ENCODE peak calls at places on chromosomes 4 and X, in four cellular contexts. E, A, H and C are unnamed samples.

GRCh38 chr4:149031399-149031798 is 589.2 kb upstream of the NR3C2 start:
- DNase-seq in E (no peak), A (no peak), H (no peak), C (no peak)

GRCh38 chr4:1216869-1217294 is 32.0 kb downstream of the CTBP1 start:
- DNase-seq in E (peak; percentile 65), A (peak; percentile 41), H (peak; percentile 60), C (no peak)

GRCh38 chr4:181078236-181078635 is 1165.0 kb upstream of the TENM3 start:
- DNase-seq in E (no peak), A (no peak), H (no peak), C (no peak)

GRCh38 chrX:119004920-119005524 is 30.6 kb downstream of the LONRF3 start:
- DNase-seq in E (peak; percentile 16), A (peak; percentile 16), H (peak; percentile 34), C (peak; percentile 62)

GRCh38 chr4:107893171-107894137 is 37.9 kb upstream of the CYP2U1 start:
- DNase-seq in E (no peak), A (no peak), H (no peak), C (no peak)

GRCh38 chr4:151322565-151322964 is 2.8 kb downstream of the SH3D19 start:
- DNase-seq in E (no peak), A (no peak), H (no peak), C (no peak)

GRCh38 chr4:185538806-185539205 is 3.5 kb upstream of the PDLIM3 start:
- DNase-seq in E (no peak), A (no peak), H (no peak), C (no peak)

GRCh38 chr4:3204021-3204431 is 44.9 kb upstream of the MSANTD1 start:
- DNase-seq in E (no peak), A (no peak), H (no peak), C (no peak)

GRCh38 chr4:40916218-40916555 is 166.4 kb downstream of the NSUN7 start:
- DNase-seq in E (no peak), A (no peak), H (no peak), C (no peak)

GRCh38 chr4:43816107-43816506 is 632.5 kb downstream of the KCTD8 start:
- DNase-seq in E (no peak), A (no peak), H (no peak), C (no peak)

GRCh38 chr4:83378426-83378825 is 43.8 kb upstream of the HPSE start:
- DNase-seq in E (no peak), A (no peak), H (no peak), C (no peak)

GRCh38 chr4:157980158-157980557 is 192.7 kb downstream of the GASK1B start:
- DNase-seq in E (no peak), A (no peak), H (no peak), C (no peak)

GRCh38 chr4:81836716-81837115 is 365.0 kb upstream of the RASGEF1B start:
- DNase-seq in E (no peak), A (no peak), H (no peak), C (no peak)

GRCh38 chrX:119410027-119410819 is 11.1 kb downstream of the SLC25A43 start:
- DNase-seq in E (no peak), A (no peak), H (no peak), C (no peak)